ENCODE peak calls at places on chromosomes 13 and 19, in eight cellular contexts. L is body of pancreas, I is glutamatergic neuron, A is lower lobe of right lung, N is fibroblast of lung, D is heart right ventricle, H is progenitor cell of endocrine pancreas, G is activated B cell treated with CpG ODN at 0.5 μM for 24 hours. J is an unnamed sample.

GRCh38 chr13:42275098-42275471 is 3.1 kb downstream of the AKAP11 start:
- DNase-seq in L (no peak), I (no peak), A (no peak), N (no peak), D (no peak), H (no peak), G (no peak), J (no peak)

GRCh38 chr13:46486270-46486669 is 66.7 kb upstream of the LRCH1 start:
- DNase-seq in L (no peak), I (no peak), A (no peak), N (no peak), D (no peak), H (no peak), G (no peak), J (no peak)

GRCh38 chr19:45498411-45499195 is at the start of gene PPM1N:
- DNase-seq in L (no peak), I (peak; percentile 48), A (no peak), N (no peak), D (no peak), H (no peak), G (peak; percentile 62), J (peak; percentile 63)

GRCh38 chr19:48565090-48565489 is 13.1 kb downstream of the SULT2B1 start:
- DNase-seq in L (no peak), I (no peak), A (no peak), N (peak; percentile 54), D (no peak), H (no peak), G (no peak), J (no peak)

GRCh38 chr13:80716610-80717081 is 375.7 kb upstream of the SPRY2 start:
- DNase-seq in L (peak; percentile 14), I (peak; percentile 16), A (no peak), N (peak; percentile 95), D (peak; percentile 23), H (no peak), G (no peak), J (no peak)

GRCh38 chr19:57056972-57057371 is 62.8 kb upstream of the USP29 start:
- DNase-seq in L (no peak), I (peak; percentile 39), A (no peak), N (peak; percentile 68), D (peak; percentile 27), H (no peak), G (no peak), J (no peak)

GRCh38 chr13:20231839-20232555 is at the start of gene GJB6:
- DNase-seq in L (no peak), I (peak; percentile 53), A (no peak), N (no peak), D (no peak), H (peak; percentile 25), G (no peak), J (peak; percentile 67)

GRCh38 chr13:75864718-75865117 is 228.6 kb downstream of the LMO7 start:
- DNase-seq in L (no peak), I (no peak), A (no peak), N (peak; percentile 91), D (no peak), H (no peak), G (no peak), J (no peak)

GRCh38 chr13:43387880-43388279 is 364.5 kb downstream of the DNAJC15 start:
- DNase-seq in L (no peak), I (no peak), A (no peak), N (no peak), D (no peak), H (no peak), G (no peak), J (no peak)

GRCh38 chr13:20395061-20395916 is 130.4 kb downstream of the CRYL1 start:
- DNase-seq in L (no peak), I (no peak), A (no peak), N (no peak), D (no peak), H (no peak), G (no peak), J (no peak)

GRCh38 chr13:91238036-91238435 is 109.5 kb upstream of the MIR17HG start:
- DNase-seq in L (no peak), I (no peak), A (no peak), N (no peak), D (no peak), H (no peak), G (no peak), J (no peak)

GRCh38 chr13:46751811-46752635 is 44.9 kb downstream of the ESD start:
- DNase-seq in L (no peak), I (no peak), A (no peak), N (no peak), D (no peak), H (no peak), G (no peak), J (no peak)

GRCh38 chr13:98918771-98919170 is 59.1 kb downstream of the DOCK9 start:
- DNase-seq in L (no peak), I (no peak), A (no peak), N (no peak), D (no peak), H (no peak), G (no peak), J (no peak)

GRCh38 chr13:97119899-97120745 is 102.0 kb upstream of the MBNL2 start:
- DNase-seq in L (no peak), I (no peak), A (no peak), N (no peak), D (no peak), H (no peak), G (no peak), J (no peak)

GRCh38 chr19:48644839-48645651 is 942 bp downstream of the CA11 start:
- DNase-seq in L (peak; percentile 86), I (peak; percentile 71), A (peak; percentile 78), N (peak; percentile 73), D (peak; percentile 68), H (no peak), G (peak; percentile 52), J (peak; percentile 74)

GRCh38 chr13:101210774-101211173 is 205.5 kb downstream of the NALCN start:
- DNase-seq in L (no peak), I (no peak), A (no peak), N (no peak), D (no peak), H (no peak), G (no peak), J (no peak)

GRCh38 chr13:66528903-66529576 is 701.1 kb downstream of the PCDH9 start:
- DNase-seq in L (no peak), I (no peak), A (no peak), N (no peak), D (no peak), H (no peak), G (no peak), J (no peak)

GRCh38 chr19:48053076-48053475 is 9.2 kb upstream of the CABP5 start:
- DNase-seq in L (no peak), I (no peak), A (no peak), N (no peak), D (no peak), H (no peak), G (no peak), J (no peak)

GRCh38 chr13:48496796-48497195 is 36.1 kb downstream of the RCBTB2 start:
- DNase-seq in L (no peak), I (no peak), A (no peak), N (no peak), D (no peak), H (no peak), G (no peak), J (no peak)

GRCh38 chr19:15836595-15837398 is 21.3 kb upstream of the OR10H1 start:
- DNase-seq in L (peak; percentile 96), I (peak; percentile 81), A (peak; percentile 97), N (peak; percentile 91), D (peak; percentile 95), H (no peak), G (peak; percentile 85), J (no peak)
- TF ChIP-seq CTCF in L (no peak), I (no peak), A (no peak), N (no peak), D (no peak), H (no peak), G (no peak), J (no peak)

DNA sequence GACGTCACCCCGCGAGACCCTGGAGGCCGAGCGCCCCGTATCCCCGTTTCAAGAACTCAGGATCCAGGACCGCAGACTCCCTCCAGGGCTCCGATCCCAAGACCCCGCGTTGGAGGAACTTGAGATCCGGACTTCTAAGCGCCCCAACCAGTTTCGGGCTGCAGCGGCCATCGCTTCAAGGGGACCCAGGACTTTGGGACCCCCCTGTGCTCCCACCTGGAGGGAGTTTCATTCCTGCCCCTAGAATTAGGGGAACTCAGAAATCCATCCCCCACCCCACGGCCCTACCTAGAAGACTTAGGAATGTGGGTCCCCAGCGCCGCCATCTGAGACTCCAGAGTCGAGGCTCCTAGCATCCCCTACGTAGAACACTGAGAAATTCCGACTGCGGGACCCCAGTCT is 399 bp downstream of the PLEKHG2 start:
- DNase-seq in L (no peak), I (no peak), A (no peak), N (no peak), D (no peak), H (no peak), G (no peak), J (no peak)
- TF ChIP-seq CTCF in L (no peak), I (peak; percentile 94), A (peak; percentile 4), N (peak; percentile 30), D (no peak), H (peak; percentile 6), G (no peak), J (peak; percentile 80)

GRCh38 chr13:32330438-32330837 is 15.1 kb downstream of the BRCA2 start:
- DNase-seq in L (no peak), I (no peak), A (no peak), N (peak; percentile 84), D (no peak), H (no peak), G (no peak), J (no peak)
- TF ChIP-seq CTCF in L (no peak), I (no peak), A (no peak), N (no peak), D (no peak), H (no peak), G (no peak), J (no peak)

GRCh38 chr13:39269411-39269810 is 231.2 kb downstream of the NHLRC3 start:
- DNase-seq in L (no peak), I (no peak), A (no peak), N (peak; percentile 21), D (no peak), H (no peak), G (no peak), J (no peak)

GRCh38 chr13:39268398-39268797 is 230.1 kb downstream of the NHLRC3 start:
- DNase-seq in L (no peak), I (no peak), A (no peak), N (no peak), D (no peak), H (no peak), G (no peak), J (no peak)

GRCh38 chr13:39273953-39274352 is 235.7 kb downstream of the NHLRC3 start:
- DNase-seq in L (no peak), I (no peak), A (no peak), N (peak; percentile 20), D (no peak), H (no peak), G (no peak), J (no peak)

GRCh38 chr13:39266426-39266825 is 228.2 kb downstream of the NHLRC3 start:
- DNase-seq in L (no peak), I (no peak), A (no peak), N (no peak), D (no peak), H (no peak), G (no peak), J (no peak)

DNA sequence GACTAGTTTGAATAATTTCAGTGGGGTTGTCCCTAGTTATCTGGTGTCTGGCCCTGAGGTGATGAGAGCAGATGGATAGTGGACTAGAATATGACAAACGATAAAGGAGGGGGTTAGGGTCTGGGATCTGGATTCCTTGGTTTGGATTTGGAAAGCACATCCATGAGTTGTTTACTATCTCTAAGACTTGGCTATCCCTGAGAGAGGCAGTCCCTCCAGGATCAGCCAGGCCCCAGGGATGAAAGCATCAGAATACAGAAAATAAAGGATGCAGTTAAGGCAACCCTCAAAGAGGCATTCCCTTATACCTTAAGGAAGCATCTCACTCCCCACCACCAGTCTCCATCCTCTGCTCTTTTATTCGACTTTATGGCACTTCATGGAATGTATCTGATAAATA is 230.7 kb downstream of the NHLRC3 start:
- DNase-seq in L (no peak), I (no peak), A (no peak), N (no peak), D (no peak), H (no peak), G (no peak), J (no peak)
- TF ChIP-seq CTCF in L (no peak), I (no peak), A (no peak), N (no peak), D (no peak), H (no peak), G (no peak), J (no peak)